ENCODE peak calls at places on chromosome 3, in four cellular contexts. One of them, this sample, is unnamed.

GRCh38 chr3:161893972-161894371 is 397.4 kb downstream of the OTOL1 start:
- DNase-seq in endodermal cell: no peak
- DNase-seq in heart left ventricle: no peak
- DNase-seq in AG04449: no peak
- DNase-seq in this sample: no peak

GRCh38 chr3:162632672-162633071 is 1136.1 kb downstream of the OTOL1 start:
- DNase-seq in endodermal cell: no peak
- DNase-seq in heart left ventricle: no peak
- DNase-seq in AG04449: no peak
- DNase-seq in this sample: no peak

GRCh38 chr3:148790841-148791240 is 36.8 kb upstream of the CPB1 start:
- DNase-seq in endodermal cell: no peak
- DNase-seq in heart left ventricle: no peak
- DNase-seq in AG04449: no peak
- DNase-seq in this sample: no peak

GRCh38 chr3:62723636-62724217 is 151.5 kb downstream of the CADPS start:
- DNase-seq in endodermal cell: peak
- DNase-seq in heart left ventricle: no peak
- DNase-seq in AG04449: no peak
- DNase-seq in this sample: no peak

GRCh38 chr3:55202320-55202719 is 274.5 kb upstream of the LRTM1 start:
- DNase-seq in endodermal cell: no peak
- DNase-seq in heart left ventricle: no peak
- DNase-seq in AG04449: peak
- DNase-seq in this sample: no peak

GRCh38 chr3:130963878-130964277 is 62.7 kb downstream of the ASTE1 start:
- DNase-seq in endodermal cell: no peak
- DNase-seq in heart left ventricle: no peak
- DNase-seq in AG04449: peak
- DNase-seq in this sample: no peak

GRCh38 chr3:146160233-146160963 is 586 bp downstream of the PLOD2 start:
- DNase-seq in endodermal cell: peak
- DNase-seq in heart left ventricle: no peak
- DNase-seq in AG04449: no peak
- DNase-seq in this sample: no peak

GRCh38 chr3:76181213-76181612 is 395.9 kb upstream of the ZNF717 start:
- DNase-seq in endodermal cell: no peak
- DNase-seq in heart left ventricle: no peak
- DNase-seq in AG04449: no peak
- DNase-seq in this sample: no peak

GRCh38 chr3:13235897-13236296 is 162.7 kb upstream of the IQSEC1 start:
- DNase-seq in endodermal cell: no peak
- DNase-seq in heart left ventricle: no peak
- DNase-seq in AG04449: no peak
- DNase-seq in this sample: no peak

GRCh38 chr3:66372681-66373350 is 128.0 kb downstream of the LRIG1 start:
- DNase-seq in endodermal cell: peak
- DNase-seq in heart left ventricle: peak
- DNase-seq in AG04449: no peak
- DNase-seq in this sample: no peak

GRCh38 chr3:101172516-101172915 is 147.9 kb downstream of the IMPG2 start:
- DNase-seq in endodermal cell: no peak
- DNase-seq in heart left ventricle: no peak
- DNase-seq in AG04449: no peak
- DNase-seq in this sample: no peak

GRCh38 chr3:111331306-111331705 is 210.7 kb upstream of the CD96 start:
- DNase-seq in endodermal cell: no peak
- DNase-seq in heart left ventricle: no peak
- DNase-seq in AG04449: no peak
- DNase-seq in this sample: no peak

GRCh38 chr3:157175678-157176077 is 15.7 kb upstream of the CCNL1 start:
- DNase-seq in endodermal cell: peak
- DNase-seq in heart left ventricle: no peak
- DNase-seq in AG04449: no peak
- DNase-seq in this sample: no peak

GRCh38 chr3:64148955-64149653 is 76.2 kb downstream of the PRICKLE2 start:
- DNase-seq in endodermal cell: no peak
- DNase-seq in heart left ventricle: no peak
- DNase-seq in AG04449: no peak
- DNase-seq in this sample: no peak

GRCh38 chr3:60610441-60611112 is 640.7 kb downstream of the FHIT start:
- DNase-seq in endodermal cell: no peak
- DNase-seq in heart left ventricle: peak
- DNase-seq in AG04449: peak
- DNase-seq in this sample: no peak

GRCh38 chr3:195609229-195609628 is 25.5 kb upstream of the APOD start:
- DNase-seq in endodermal cell: no peak
- DNase-seq in heart left ventricle: no peak
- DNase-seq in AG04449: no peak
- DNase-seq in this sample: no peak

GRCh38 chr3:44659434-44659833 is 10.9 kb downstream of the ZNF35 start:
- DNase-seq in endodermal cell: no peak
- DNase-seq in heart left ventricle: no peak
- DNase-seq in AG04449: no peak
- DNase-seq in this sample: no peak

GRCh38 chr3:42020681-42021307 is 58.9 kb upstream of the ULK4 start:
- DNase-seq in endodermal cell: no peak
- DNase-seq in heart left ventricle: no peak
- DNase-seq in AG04449: no peak
- DNase-seq in this sample: no peak

GRCh38 chr3:71658131-71658530 is 67.1 kb downstream of the EIF4E3 start:
- DNase-seq in endodermal cell: no peak
- DNase-seq in heart left ventricle: peak
- DNase-seq in AG04449: no peak
- DNase-seq in this sample: no peak

GRCh38 chr3:177608443-177608842 is 411.2 kb upstream of the TBL1XR1 start:
- DNase-seq in endodermal cell: no peak
- DNase-seq in heart left ventricle: no peak
- DNase-seq in AG04449: no peak
- DNase-seq in this sample: no peak

GRCh38 chr3:63296249-63296648 is 18.1 kb downstream of the SYNPR start:
- DNase-seq in endodermal cell: no peak
- DNase-seq in heart left ventricle: no peak
- DNase-seq in AG04449: no peak
- DNase-seq in this sample: no peak

GRCh38 chr3:12591997-12592715 is 35.3 kb downstream of the MKRN2 start:
- DNase-seq in endodermal cell: no peak
- DNase-seq in heart left ventricle: no peak
- DNase-seq in AG04449: no peak
- DNase-seq in this sample: no peak

GRCh38 chr3:40237892-40238571 is 71.5 kb upstream of the EIF1B start:
- DNase-seq in endodermal cell: peak
- DNase-seq in heart left ventricle: no peak
- DNase-seq in AG04449: no peak
- DNase-seq in this sample: no peak

GRCh38 chr3:185270262-185270955 is 16.6 kb upstream of the EHHADH start:
- DNase-seq in endodermal cell: peak
- DNase-seq in heart left ventricle: no peak
- DNase-seq in AG04449: no peak
- DNase-seq in this sample: no peak

GRCh38 chr3:136334209-136334608 is 84.1 kb downstream of the PCCB start:
- DNase-seq in endodermal cell: no peak
- DNase-seq in heart left ventricle: no peak
- DNase-seq in AG04449: no peak
- DNase-seq in this sample: no peak

GRCh38 chr3:60792287-60792852 is 458.9 kb downstream of the FHIT start:
- DNase-seq in endodermal cell: no peak
- DNase-seq in heart left ventricle: no peak
- DNase-seq in AG04449: no peak
- DNase-seq in this sample: no peak

GRCh38 chr3:13927295-13927694 is 47.4 kb upstream of the WNT7A start:
- DNase-seq in endodermal cell: peak
- DNase-seq in heart left ventricle: no peak
- DNase-seq in AG04449: no peak
- DNase-seq in this sample: no peak

GRCh38 chr3:142735462-142735861 is 11.6 kb downstream of the TRPC1 start:
- DNase-seq in endodermal cell: no peak
- DNase-seq in heart left ventricle: no peak
- DNase-seq in AG04449: no peak
- DNase-seq in this sample: no peak

GRCh38 chr3:165339753-165340152 is 143.6 kb upstream of the SLITRK3 start:
- DNase-seq in endodermal cell: no peak
- DNase-seq in heart left ventricle: no peak
- DNase-seq in AG04449: no peak
- DNase-seq in this sample: no peak

GRCh38 chr3:4852780-4853748 is 126.2 kb upstream of the BHLHE40 start:
- DNase-seq in endodermal cell: no peak
- DNase-seq in heart left ventricle: no peak
- DNase-seq in AG04449: no peak
- DNase-seq in this sample: no peak

DNA sequence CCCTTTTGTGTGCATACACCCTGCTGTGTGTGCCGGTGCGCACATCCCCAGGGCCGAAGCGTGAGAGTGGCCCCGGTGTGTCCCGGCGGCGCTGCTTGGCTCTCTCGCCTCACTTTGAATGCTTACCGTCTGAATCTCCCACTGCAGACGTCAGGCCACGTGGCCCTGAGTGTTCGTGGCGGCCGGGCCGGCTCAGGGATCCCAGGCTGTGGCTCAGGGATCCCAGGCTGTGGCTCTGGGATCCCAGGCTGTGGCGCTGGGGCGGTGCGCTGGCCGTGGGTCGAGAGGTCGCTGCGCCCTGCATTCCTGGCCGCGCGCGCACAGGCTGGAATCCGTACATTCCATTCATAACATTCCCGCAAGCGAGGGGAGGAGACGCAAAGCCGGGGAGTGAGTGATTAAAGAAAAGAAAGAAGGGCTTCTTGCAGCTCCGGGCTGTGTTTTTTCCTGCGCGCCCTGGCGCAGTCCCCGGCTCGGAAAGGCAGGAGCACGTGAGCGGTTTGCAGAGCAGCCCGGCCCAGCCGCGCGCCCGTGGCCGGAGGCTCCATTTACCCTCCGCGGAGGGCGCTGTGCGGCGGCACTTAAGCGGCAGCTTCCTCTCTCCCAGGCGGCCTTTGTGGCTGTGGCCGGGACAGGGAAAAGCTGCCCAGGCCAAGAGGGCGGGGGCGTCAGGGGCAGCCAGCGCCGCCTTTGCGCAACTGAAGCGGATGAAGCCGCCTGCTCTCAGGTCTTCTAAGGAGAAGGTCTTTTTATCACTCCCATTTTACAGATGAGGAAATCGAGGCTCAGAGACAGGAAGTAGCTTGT is 87.0 kb upstream of the ALDH1L1 start:
- DNase-seq in endodermal cell: peak
- DNase-seq in heart left ventricle: peak
- DNase-seq in AG04449: peak
- DNase-seq in this sample: no peak
- TF ChIP-seq CTCF in endodermal cell: peak
- TF ChIP-seq CTCF in heart left ventricle: no peak
- TF ChIP-seq CTCF in AG04449: peak
- TF ChIP-seq CTCF in this sample: no peak

DNA sequence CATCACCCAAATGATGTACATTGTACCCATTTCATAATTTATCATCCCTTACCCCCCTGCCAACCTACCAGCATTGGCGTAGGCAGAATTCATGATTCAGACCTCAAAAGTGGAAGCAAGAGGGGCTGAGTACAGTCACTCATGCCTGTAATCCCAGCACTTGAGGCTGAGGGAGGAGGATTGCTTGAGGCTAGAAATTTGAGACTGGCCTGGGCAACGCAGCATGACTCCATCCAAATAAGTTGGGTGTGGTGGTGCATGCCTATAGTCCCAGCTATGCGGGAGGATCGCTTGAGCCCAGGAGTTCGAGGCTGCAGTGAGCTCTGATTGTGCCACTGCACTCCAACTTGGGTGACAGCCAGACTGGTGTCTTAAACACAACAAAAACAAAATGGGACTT is 10.4 kb downstream of the TTC14 start:
- DNase-seq in endodermal cell: no peak
- DNase-seq in heart left ventricle: no peak
- DNase-seq in AG04449: no peak
- DNase-seq in this sample: no peak
- TF ChIP-seq CTCF in endodermal cell: no peak
- TF ChIP-seq CTCF in heart left ventricle: no peak
- TF ChIP-seq CTCF in AG04449: no peak
- TF ChIP-seq CTCF in this sample: no peak

DNA sequence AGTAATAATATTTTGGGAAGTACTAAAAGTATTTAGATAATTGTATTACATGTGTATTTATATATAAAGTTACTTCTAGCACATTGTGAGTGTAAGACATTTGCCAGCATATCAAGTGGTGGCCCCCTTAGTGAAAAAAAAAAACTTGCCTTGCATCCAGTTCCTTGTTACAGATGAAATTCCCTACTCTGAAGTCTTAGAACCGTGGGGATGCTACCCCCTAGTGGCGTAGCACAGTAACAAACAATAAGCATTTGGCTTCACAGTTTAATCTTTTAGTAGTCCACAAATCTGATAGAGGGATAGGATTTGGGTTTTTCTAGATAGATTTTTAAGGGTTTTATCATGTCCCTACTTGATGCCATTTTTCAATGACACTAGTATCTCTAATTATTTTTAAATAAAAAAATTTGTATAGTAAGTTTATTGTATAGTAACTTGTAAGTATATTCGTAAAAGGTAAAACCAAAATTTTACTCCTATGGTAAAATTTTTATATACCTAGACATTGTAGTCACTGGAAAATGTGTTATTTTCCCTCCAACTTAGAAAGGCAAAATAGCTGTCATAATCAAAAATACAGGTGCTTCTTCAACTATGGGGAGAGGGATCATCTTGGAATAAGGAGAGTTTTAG is 14.3 kb downstream of the SMC4 start:
- DNase-seq in endodermal cell: peak
- DNase-seq in heart left ventricle: no peak
- DNase-seq in AG04449: no peak
- DNase-seq in this sample: peak
- TF ChIP-seq CTCF in endodermal cell: peak
- TF ChIP-seq CTCF in heart left ventricle: peak
- TF ChIP-seq CTCF in AG04449: peak
- TF ChIP-seq CTCF in this sample: peak

DNA sequence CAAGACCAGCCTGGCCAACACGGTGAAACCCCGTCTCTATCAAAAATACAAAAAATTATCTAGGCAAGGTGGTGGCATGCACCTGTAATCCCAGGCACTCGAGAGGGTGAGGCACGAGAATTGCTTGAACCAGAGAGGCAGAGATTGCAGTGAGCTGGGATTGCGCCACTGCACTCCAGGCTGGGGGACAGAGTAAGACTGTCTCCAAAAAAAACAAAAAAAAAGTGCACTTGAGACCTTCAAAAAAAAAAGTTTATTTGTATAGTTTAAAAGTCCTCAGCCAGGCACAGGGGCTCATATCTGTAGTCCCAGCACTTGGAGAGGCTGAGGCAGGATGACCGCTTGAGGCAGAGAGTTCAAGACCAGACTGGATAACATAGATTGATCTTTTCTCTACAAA is 2.1 kb downstream of the PBRM1 start:
- DNase-seq in endodermal cell: no peak
- DNase-seq in heart left ventricle: no peak
- DNase-seq in AG04449: no peak
- DNase-seq in this sample: no peak
- TF ChIP-seq CTCF in endodermal cell: no peak
- TF ChIP-seq CTCF in heart left ventricle: no peak
- TF ChIP-seq CTCF in AG04449: no peak
- TF ChIP-seq CTCF in this sample: no peak

GRCh38 chr3:86245360-86245759 is 745.6 kb downstream of the VGLL3 start:
- DNase-seq in endodermal cell: no peak
- DNase-seq in heart left ventricle: no peak
- DNase-seq in AG04449: no peak
- DNase-seq in this sample: no peak
- TF ChIP-seq CTCF in endodermal cell: peak
- TF ChIP-seq CTCF in heart left ventricle: no peak
- TF ChIP-seq CTCF in AG04449: no peak
- TF ChIP-seq CTCF in this sample: no peak

This sample was measured in activated B cell treated with CpG ODN at 0.5 μM for 24 hours.